ENCODE peak calls at places on chromosomes 11 and 22, in five cellular contexts. Y is PC-9, S is endodermal cell, P is Panc1, J is tibial nerve. Q is an unnamed sample.

GRCh38 chr11:126408901-126409670 is 53.6 kb downstream of the ST3GAL4 start:
- DNase-seq in Y (no peak), S (no peak), J (no peak), P (no peak), Q (no peak)

GRCh38 chr11:45737056-45737455 is 67.9 kb upstream of the SLC35C1 start:
- DNase-seq in P (no peak), Y (no peak), S (no peak), J (no peak), Q (no peak)

GRCh38 chr22:36344106-36344827 is 43.5 kb downstream of the MYH9 start:
- DNase-seq in S (no peak), Y (no peak), P (no peak), J (no peak), Q (no peak)

GRCh38 chr11:29263971-29264682 is 752.7 kb downstream of the KCNA4 start:
- DNase-seq in S (no peak), J (no peak), Y (no peak), P (no peak), Q (peak; percentile 23)

GRCh38 chr22:42928969-42929837 is 72.1 kb upstream of the ARFGAP3 start:
- DNase-seq in P (no peak), J (peak; percentile 75), Y (no peak), S (peak; percentile 24), Q (no peak)

GRCh38 chr11:65782816-65783228 is 2.0 kb upstream of the AP5B1 start:
- DNase-seq in S (peak; percentile 37), J (no peak), P (no peak), Y (no peak), Q (no peak)

GRCh38 chr11:57424802-57425564 is 1.9 kb downstream of the SLC43A3 start:
- DNase-seq in S (peak; percentile 74), J (peak; percentile 82), Y (peak; percentile 73), P (no peak), Q (peak; percentile 76)

GRCh38 chr11:124867700-124868099 is 2.5 kb downstream of the ROBO3 start:
- DNase-seq in Y (no peak), J (no peak), S (peak; percentile 79), P (no peak), Q (peak; percentile 37)

GRCh38 chr22:32760815-32761214 is 40.7 kb upstream of the TIMP3 start:
- DNase-seq in J (peak; percentile 33), Y (no peak), P (no peak), S (no peak), Q (no peak)

GRCh38 chr11:61498767-61499341 is 9.7 kb upstream of the LRRC10B start:
- DNase-seq in J (no peak), Y (no peak), P (no peak), S (no peak), Q (no peak)

GRCh38 chr11:58625826-58626460 is 3.5 kb downstream of the CNTF start:
- DNase-seq in P (no peak), J (no peak), Y (no peak), S (no peak), Q (no peak)

GRCh38 chr11:10405858-10406592 is 49.0 kb upstream of the AMPD3 start:
- DNase-seq in Y (peak; percentile 72), S (peak; percentile 85), J (peak; percentile 77), P (peak; percentile 84), Q (peak; percentile 85)

GRCh38 chr11:86671386-86672006 is 920 bp downstream of the ME3 start:
- DNase-seq in P (no peak), Y (peak; percentile 61), S (peak; percentile 75), J (peak; percentile 70), Q (peak; percentile 52)

GRCh38 chr11:102830328-102830727 is 13.1 kb downstream of the MMP3 start:
- DNase-seq in S (no peak), Y (no peak), J (no peak), P (no peak), Q (no peak)

GRCh38 chr11:102407901-102408300 is 44.7 kb downstream of the TMEM123 start:
- DNase-seq in P (no peak), S (no peak), J (no peak), Y (peak; percentile 74), Q (no peak)

GRCh38 chr22:46968359-46968740 is 205.9 kb downstream of the TBC1D22A start:
- DNase-seq in Y (no peak), S (no peak), J (no peak), P (no peak), Q (no peak)

GRCh38 chr11:2186669-2187266 is 15.2 kb upstream of the TH start:
- DNase-seq in P (no peak), Y (no peak), S (peak; percentile 82), J (no peak), Q (no peak)

GRCh38 chr11:96486890-96487633 is 97.2 kb downstream of the JRKL start:
- DNase-seq in Y (peak; percentile 88), J (no peak), P (no peak), S (peak; percentile 72), Q (peak; percentile 11)

GRCh38 chr11:14249121-14249963 is 109.6 kb downstream of the RRAS2 start:
- DNase-seq in P (no peak), S (peak; percentile 88), Y (no peak), J (peak; percentile 41), Q (no peak)

GRCh38 chr22:17077255-17077654 is 7.5 kb upstream of the IL17RA start:
- DNase-seq in P (no peak), J (no peak), Y (no peak), S (no peak), Q (no peak)

GRCh38 chr11:93249437-93250210 is 51.8 kb upstream of the SLC36A4 start:
- DNase-seq in J (no peak), Y (no peak), P (no peak), S (no peak), Q (no peak)

GRCh38 chr11:57073121-57073520 is 84.4 kb downstream of the OR5AK2 start:
- DNase-seq in Y (no peak), P (no peak), J (no peak), S (no peak), Q (no peak)

GRCh38 chr11:65617990-65618751 is 2.6 kb downstream of the PCNX3 start:
- DNase-seq in S (no peak), J (no peak), Y (no peak), P (no peak), Q (no peak)

GRCh38 chr11:8408151-8408930 is 144.7 kb upstream of the LMO1 start:
- DNase-seq in Y (no peak), J (no peak), S (no peak), P (no peak), Q (no peak)

GRCh38 chr11:15227011-15227410 is 112.3 kb downstream of the INSC start:
- DNase-seq in P (no peak), Y (no peak), J (no peak), S (no peak), Q (no peak)

GRCh38 chr22:19962909-19963806 is 21.5 kb upstream of the TXNRD2 start:
- DNase-seq in P (no peak), Y (peak; percentile 88), S (peak; percentile 92), J (no peak), Q (peak; percentile 79)

GRCh38 chr22:26323013-26323412 is 106.0 kb upstream of the ASPHD2 start:
- DNase-seq in S (no peak), Y (no peak), J (no peak), P (no peak), Q (no peak)

GRCh38 chr11:62926669-62927455 is 5.7 kb upstream of the CHRM1 start:
- DNase-seq in P (no peak), S (peak; percentile 62), Y (no peak), J (no peak), Q (no peak)
- H3K27me3 ChIP-seq in P (peaks cover 2% of the 10 kb centered on the region), S (peaks cover 77% of the 10 kb centered on the region), Y (peaks cover 70% of the 10 kb centered on the region), J (peaks cover 70% of the 10 kb centered on the region), Q (no peaks in the 10 kb centered on the region)

GRCh38 chr22:49356428-49356827 is 471.2 kb downstream of the BRD1 start:
- DNase-seq in Y (no peak), J (no peak), P (no peak), S (no peak), Q (no peak)
- H3K9me3 ChIP-seq in Y (no peaks in the 10 kb centered on the region), J (no peaks in the 10 kb centered on the region), P (no peaks in the 10 kb centered on the region), S (no peaks in the 10 kb centered on the region), Q (no peaks in the 10 kb centered on the region)

GRCh38 chr11:6483015-6483414 is 1.7 kb downstream of the TIMM10B start:
- DNase-seq in S (no peak), Y (no peak), P (no peak), J (no peak), Q (no peak)
- H3K4me3 ChIP-seq in S (no peak overlapping the region), Y (no peak overlapping the region), P (peak overlapping the region; percentile 98), J (no peak overlapping the region), Q (no peak overlapping the region)

GRCh38 chr22:30128511-30128910 is 48.2 kb downstream of the HORMAD2 start:
- DNase-seq in Y (no peak), S (no peak), P (no peak), J (no peak), Q (no peak)
- H3K27me3 ChIP-seq in Y (no peaks in the 10 kb centered on the region), S (no peaks in the 10 kb centered on the region), P (no peaks in the 10 kb centered on the region), J (no peaks in the 10 kb centered on the region), Q (no peaks in the 10 kb centered on the region)

GRCh38 chr11:35041070-35041554 is 97.9 kb upstream of the CD44 start:
- DNase-seq in S (no peak), J (no peak), P (no peak), Y (no peak), Q (no peak)
- H3K9me3 ChIP-seq in S (no peaks in the 10 kb centered on the region), J (no peaks in the 10 kb centered on the region), P (peaks cover 7% of the 10 kb centered on the region), Y (no peaks in the 10 kb centered on the region), Q (peaks cover under 1% of the 10 kb centered on the region)

GRCh38 chr22:45562537-45563361 is 60.1 kb downstream of the FBLN1 start:
- DNase-seq in Y (no peak), P (no peak), S (no peak), J (no peak), Q (no peak)
- H3K4me3 ChIP-seq in Y (no peak overlapping the region), P (no peak overlapping the region), S (no peak overlapping the region), J (no peak overlapping the region), Q (no peak overlapping the region)